ENCODE peak calls at places on chromosomes 7 and 10, in five cellular contexts. J, F, R, X and Q are unnamed samples.

GRCh38 chr7:70463332-70463938 is 668.5 kb upstream of the GALNT17 start:
- DNase-seq in X (no peak), R (no peak), F (no peak), J (no peak), Q (no peak)

GRCh38 chr7:82559203-82559805 is 115.7 kb upstream of the CACNA2D1 start:
- DNase-seq in R (no peak), F (no peak), J (no peak), X (no peak), Q (no peak)

GRCh38 chr10:29324220-29324831 is 35.5 kb downstream of the LYZL1 start:
- DNase-seq in R (no peak), F (no peak), X (no peak), J (no peak), Q (no peak)

GRCh38 chr10:18700555-18700850 is 41.3 kb downstream of the ARL5B start:
- DNase-seq in F (no peak), R (no peak), X (no peak), J (no peak), Q (no peak)

GRCh38 chr10:6173203-6173602 is 29.5 kb upstream of the PFKFB3 start:
- DNase-seq in R (peak), X (no peak), F (no peak), J (no peak), Q (no peak)

GRCh38 chr10:118521415-118522117 is 73.9 kb downstream of the PRLHR start:
- DNase-seq in R (no peak), J (no peak), X (no peak), F (no peak), Q (no peak)

GRCh38 chr7:112400141-112400540 is 50.1 kb upstream of the IFRD1 start:
- DNase-seq in R (no peak), F (peak), J (no peak), X (no peak), Q (peak)

GRCh38 chr7:44131173-44132009 is 8.0 kb upstream of the POLD2 start:
- DNase-seq in R (peak), X (no peak), J (no peak), F (peak), Q (peak)

GRCh38 chr7:95845007-95845406 is 72.7 kb downstream of the DYNC1I1 start:
- DNase-seq in J (no peak), R (no peak), F (peak), X (no peak), Q (no peak)

GRCh38 chr7:2114052-2114451 is 118.7 kb downstream of the MAD1L1 start:
- DNase-seq in J (no peak), F (peak), R (no peak), X (no peak), Q (peak)

GRCh38 chr10:30553625-30554442 is 75.7 kb downstream of the LYZL2 start:
- DNase-seq in R (no peak), J (no peak), F (peak), X (no peak), Q (peak)

GRCh38 chr10:101956105-101956504 is 99.9 kb downstream of the ARMH3 start:
- DNase-seq in X (no peak), J (no peak), F (no peak), R (no peak), Q (no peak)

GRCh38 chr7:29435167-29435566 is 128.5 kb upstream of the PRR15 start:
- DNase-seq in R (no peak), X (no peak), F (no peak), J (no peak), Q (no peak)

GRCh38 chr10:112687647-112688046 is 240.6 kb downstream of the VTI1A start:
- DNase-seq in F (peak), R (no peak), J (no peak), X (no peak), Q (peak)

GRCh38 chr7:13908667-13909382 is 80.6 kb downstream of the ETV1 start:
- DNase-seq in X (no peak), R (no peak), J (no peak), F (no peak), Q (no peak)

GRCh38 chr10:71964669-71965515 is 697 bp downstream of the CHST3 start:
- DNase-seq in R (no peak), J (no peak), F (peak), X (no peak), Q (peak)

GRCh38 chr7:50667338-50667737 is 102.1 kb upstream of the DDC start:
- DNase-seq in R (no peak), F (peak), X (no peak), J (no peak), Q (peak)

GRCh38 chr10:45155784-45156183 is 155.1 kb downstream of the ZNF22 start:
- DNase-seq in J (no peak), X (no peak), R (no peak), F (no peak), Q (no peak)

GRCh38 chr10:126288547-126289493 is 99.5 kb downstream of the ADAM12 start:
- DNase-seq in X (no peak), J (no peak), F (no peak), R (no peak), Q (no peak)

GRCh38 chr10:118483496-118483895 is 112.0 kb downstream of the PRLHR start:
- DNase-seq in J (no peak), X (no peak), F (no peak), R (no peak), Q (no peak)

GRCh38 chr10:43262043-43262901 is 4.6 kb downstream of the RASGEF1A start:
- DNase-seq in F (no peak), R (no peak), J (peak), X (no peak), Q (no peak)

GRCh38 chr7:78490526-78490925 is 692.0 kb downstream of the PHTF2 start:
- DNase-seq in F (no peak), R (no peak), X (no peak), J (no peak), Q (no peak)

GRCh38 chr10:110501142-110501937 is 3.6 kb downstream of the DUSP5 start:
- DNase-seq in R (no peak), J (no peak), X (peak), F (peak), Q (peak)

GRCh38 chr10:124997791-124998623 is 56.1 kb downstream of the ZRANB1 start:
- DNase-seq in X (no peak), F (no peak), R (no peak), J (no peak), Q (no peak)

GRCh38 chr7:138889566-138889965 is 91.6 kb upstream of the ATP6V0A4 start:
- DNase-seq in X (no peak), F (peak), J (no peak), R (no peak), Q (peak)

GRCh38 chr10:49382226-49382625 is 13.7 kb downstream of the DRGX start:
- DNase-seq in R (peak), J (no peak), F (no peak), X (no peak), Q (no peak)